ENCODE peak calls at places on chromosomes 16 and 17, in four cellular contexts. F is activated CD8-positive, alpha-beta memory T cell treated with anti-CD3 and anti-CD28 coated beads, Interleukin-2, amount 10 ng/mL, durations not matched to agents 7 days and 5 days; Z is NCI-H510A; G is stimulated activated CD4-positive, alpha-beta T cell treated with anti-CD3 and anti-CD28 coated beads, Interleukin-1b, Interleukin-23, amount 100 ng/mL, for 1 hour. S is an unnamed sample.

GRCh38 chr16:66189951-66190350 is 176.5 kb upstream of the CDH5 start:
- DNase-seq in F (no peak), G (no peak), Z (no peak), S (no peak)

GRCh38 chr16:14309001-14309886 is 238.1 kb downstream of the MRTFB start:
- DNase-seq in G (no peak), F (no peak), Z (no peak), S (peak; percentile 59)

GRCh38 chr16:86261379-86261778 is 248.9 kb upstream of the FOXF1 start:
- DNase-seq in Z (no peak), F (no peak), G (no peak), S (no peak)

GRCh38 chr16:26561303-26561702 is 505.4 kb upstream of the C16orf82 start:
- DNase-seq in Z (no peak), F (no peak), G (no peak), S (no peak)

GRCh38 chr16:72787519-72788268 is 260.2 kb downstream of the ZFHX3 start:
- DNase-seq in G (peak; percentile 44), Z (no peak), F (peak; percentile 84), S (peak; percentile 83)

GRCh38 chr17:18187816-18188761 is 4.5 kb downstream of the ALKBH5 start:
- DNase-seq in G (no peak), Z (no peak), F (peak; percentile 75), S (no peak)

GRCh38 chr16:84737658-84738057 is 37.9 kb downstream of the USP10 start:
- DNase-seq in F (no peak), Z (peak; percentile 73), G (no peak), S (no peak)

GRCh38 chr17:27206447-27206846 is 87.5 kb upstream of the WSB1 start:
- DNase-seq in Z (no peak), F (no peak), G (no peak), S (no peak)

GRCh38 chr17:63405741-63406261 is 40.3 kb downstream of the CYB561 start:
- DNase-seq in Z (peak; percentile 27), G (no peak), F (no peak), S (no peak)

S was measured in activated CD8-positive, alpha-beta T cell treated with anti-CD3 and anti-CD28 coated beads, Interleukin-2, amount 10 ng/mL, durations not matched to agents 7 days and 5 days.